ENCODE peak calls at places on chromosomes 2 and 18, in ten cellular contexts. I is hypothalamus, W is H7, Y is hippocampal formation, U is H9, T is lower lobe of right lung, B is HCEC 1CT, G is mucosa of descending colon, F is T follicular helper cell, C is GM12865. A is an unnamed sample.

GRCh38 chr2:188786368-188786781 is 187.8 kb upstream of the COL3A1 start:
- DNase-seq in I (no peak), W (no peak), Y (no peak), U (no peak), T (no peak), B (peak; percentile 94), G (no peak), F (no peak), C (no peak), A (no peak)

GRCh38 chr2:118850171-118850900 is 2.9 kb upstream of the EN1 start:
- DNase-seq in I (no peak), W (peak; percentile 64), Y (no peak), U (no peak), T (no peak), B (no peak), G (no peak), F (no peak), C (no peak), A (no peak)

GRCh38 chr2:159201321-159202063 is 85.0 kb downstream of the WDSUB1 start:
- DNase-seq in I (no peak), W (no peak), Y (no peak), U (no peak), T (no peak), B (no peak), G (no peak), F (no peak), C (peak; percentile 78), A (no peak)

GRCh38 chr2:11802782-11803191 is 56.4 kb downstream of the LPIN1 start:
- DNase-seq in I (no peak), W (no peak), Y (peak; percentile 1), U (no peak), T (no peak), B (peak; percentile 48), G (no peak), F (no peak), C (no peak), A (no peak)

GRCh38 chr18:23730850-23731249 is 41.6 kb downstream of the LAMA3 start:
- DNase-seq in I (no peak), W (no peak), Y (no peak), U (no peak), T (no peak), B (no peak), G (no peak), F (no peak), C (no peak), A (no peak)

GRCh38 chr2:137910641-137911040 is 53.6 kb upstream of the HNMT start:
- DNase-seq in I (no peak), W (no peak), Y (no peak), U (no peak), T (no peak), B (peak; percentile 4), G (no peak), F (no peak), C (peak; percentile 12), A (no peak)

GRCh38 chr2:72011791-72012190 is 135.9 kb downstream of the CYP26B1 start:
- DNase-seq in I (no peak), W (peak; percentile 7), Y (no peak), U (peak; percentile 9), T (no peak), B (no peak), G (no peak), F (no peak), C (no peak), A (no peak)

GRCh38 chr2:64259301-64259700 is 115.1 kb upstream of the PELI1 start:
- DNase-seq in I (no peak), W (no peak), Y (no peak), U (no peak), T (no peak), B (no peak), G (no peak), F (no peak), C (no peak), A (peak; percentile 79)

GRCh38 chr2:74415762-74416395 is 5.5 kb downstream of the C2orf81 start:
- DNase-seq in I (no peak), W (peak; percentile 78), Y (no peak), U (no peak), T (no peak), B (no peak), G (peak; percentile 35), F (no peak), C (no peak), A (no peak)

A was measured in Right ventricle myocardium superior.